ENCODE peak calls at places on chromosomes 13 and 19, in six cellular contexts. M is stimulated activated CD4-positive, alpha-beta T cell treated with anti-CD3 and anti-CD28 coated beads, Interleukin-15, amount 100 ng/mL, for 24 hours; V is ELR; A is dorsolateral prefrontal cortex; U is T1000; O is AG08396. C is an unnamed sample.
A peak's percentile ranks its signal among the peaks of the same experiment; 100 is the strongest.

GRCh38 chr13:110239280-110240120 is 67.5 kb downstream of the COL4A1 start:
- DNase-seq in M (no peak), U (no peak), O (no peak), V (peak; percentile 25), A (no peak), C (no peak)

GRCh38 chr19:33022472-33023116 is 42.1 kb downstream of the RHPN2 start:
- DNase-seq in U (no peak), O (no peak), M (no peak), A (no peak), V (no peak), C (no peak)

GRCh38 chr19:4676955-4677731 is 7.0 kb upstream of the MYDGF start:
- DNase-seq in M (peak; percentile 47), V (peak; percentile 68), U (no peak), O (peak; percentile 62), A (peak; percentile 50), C (peak; percentile 69)

GRCh38 chr13:69793803-69794453 is 313.7 kb upstream of the ATXN8OS start:
- DNase-seq in O (no peak), A (no peak), V (peak; percentile 10), U (no peak), M (no peak), C (no peak)

GRCh38 chr19:1379961-1380489 is 3.7 kb upstream of the NDUFS7 start:
- DNase-seq in V (no peak), M (no peak), O (no peak), U (no peak), A (no peak), C (no peak)

GRCh38 chr13:26605845-26606244 is 48.4 kb downstream of the WASF3 start:
- DNase-seq in U (no peak), V (peak; percentile 21), A (no peak), M (no peak), O (no peak), C (no peak)

GRCh38 chr13:64753606-64754005 is 2476.5 kb downstream of the PCDH9 start:
- DNase-seq in M (no peak), A (no peak), U (no peak), V (peak; percentile 39), O (no peak), C (no peak)

GRCh38 chr19:5934779-5935472 is 20.9 kb downstream of the CAPS start:
- DNase-seq in U (peak; percentile 29), A (no peak), V (peak; percentile 45), O (peak; percentile 79), M (no peak), C (no peak)

GRCh38 chr13:101489635-101490034 is 37.2 kb downstream of the ITGBL1 start:
- DNase-seq in A (no peak), O (no peak), V (peak; percentile 90), M (no peak), U (no peak), C (peak; percentile 69)

GRCh38 chr13:112545866-112546265 is 42.1 kb downstream of the TUBGCP3 start:
- DNase-seq in U (no peak), V (peak; percentile 69), A (no peak), M (no peak), O (peak; percentile 74), C (peak; percentile 44)

GRCh38 chr19:8366961-8367326 is 3.0 kb downstream of the ANGPTL4 start:
- DNase-seq in O (no peak), A (no peak), U (no peak), M (no peak), V (no peak), C (no peak)

GRCh38 chr13:20363604-20364003 is 131.5 kb upstream of the GJB6 start:
- DNase-seq in M (no peak), A (no peak), V (peak; percentile 5), O (no peak), U (no peak), C (no peak)

GRCh38 chr19:2254052-2254872 is 2.0 kb downstream of the JSRP1 start:
- DNase-seq in A (no peak), M (no peak), V (no peak), U (no peak), O (no peak), C (no peak)

GRCh38 chr13:74930402-74931165 is 551.4 kb downstream of the TBC1D4 start:
- DNase-seq in M (no peak), A (no peak), V (peak; percentile 90), U (no peak), O (peak; percentile 18), C (peak; percentile 14)

GRCh38 chr13:79675931-79676658 is 195.1 kb downstream of the NDFIP2 start:
- DNase-seq in M (no peak), U (no peak), A (no peak), O (no peak), V (no peak), C (no peak)

GRCh38 chr19:16573296-16573695 is 1.1 kb upstream of the SLC35E1 start:
- DNase-seq in V (no peak), M (no peak), U (no peak), A (no peak), O (no peak), C (no peak)

GRCh38 chr13:38872693-38873092 is 117.9 kb downstream of the STOML3 start:
- DNase-seq in V (peak; percentile 50), U (no peak), O (peak; percentile 15), A (peak; percentile 43), M (peak; percentile 50), C (peak; percentile 21)

GRCh38 chr19:32188921-32189320 is 156.5 kb upstream of the ZNF507 start:
- DNase-seq in A (no peak), M (no peak), V (no peak), U (no peak), O (no peak), C (no peak)

GRCh38 chr13:46831588-46832194 is 34.7 kb upstream of the ESD start:
- DNase-seq in U (no peak), A (no peak), O (peak; percentile 26), V (peak; percentile 63), M (peak; percentile 38), C (peak; percentile 29)

GRCh38 chr19:36772341-36773222 is at the start of gene ZNF850:
- DNase-seq in M (peak; percentile 95), A (peak; percentile 95), U (peak; percentile 96), O (peak; percentile 94), V (peak; percentile 95), C (peak; percentile 94)

GRCh38 chr19:41997121-41997850 is 3.3 kb upstream of the ATP1A3 start:
- DNase-seq in A (no peak), O (peak; percentile 89), U (no peak), V (peak; percentile 37), M (peak; percentile 58), C (peak; percentile 50)

GRCh38 chr13:42333613-42334328 is 61.8 kb downstream of the AKAP11 start:
- DNase-seq in A (no peak), O (peak; percentile 10), M (no peak), V (peak; percentile 59), U (no peak), C (peak; percentile 29)

GRCh38 chr19:13670846-13671245 is 93.5 kb upstream of the MRI1 start:
- DNase-seq in U (no peak), V (no peak), A (no peak), M (no peak), O (no peak), C (no peak)

GRCh38 chr19:6044056-6044805 is 66.1 kb downstream of the RFX2 start:
- DNase-seq in O (no peak), V (no peak), A (no peak), U (no peak), M (no peak), C (no peak)

GRCh38 chr19:47631681-47632446 is 22.9 kb downstream of the BICRA start:
- DNase-seq in U (no peak), A (no peak), M (no peak), V (no peak), O (no peak), C (no peak)

GRCh38 chr13:100594731-100595130 is 6.1 kb upstream of the GGACT start:
- DNase-seq in V (peak; percentile 4), O (no peak), U (no peak), A (no peak), M (no peak), C (no peak)